ENCODE peak calls at places on chromosomes 16 and 17, in six cellular contexts. L is NCI-H2171, F is fibroblast of lung, B is activated T-cell treated with anti-CD3 and anti-CD28 coated beads for 1 hour, I is nephron progenitor cell, H is amniotic stem cell. Y is an unnamed sample.
A peak's percentile ranks its signal among the peaks of the same experiment; 100 is the strongest.

GRCh38 chr17:72661093-72661944 is 431.2 kb downstream of the SLC39A11 start:
- DNase-seq in H (no peak), I (no peak), B (no peak), F (peak; percentile 51), L (peak; percentile 22), Y (no peak)

GRCh38 chr17:82350182-82351030 is 8.6 kb upstream of the TEX19 start:
- DNase-seq in F (no peak), I (no peak), H (no peak), B (no peak), L (no peak), Y (peak; percentile 53)

GRCh38 chr17:48569676-48570324 is 8.3 kb downstream of the HOXB4 start:
- DNase-seq in H (no peak), I (no peak), B (no peak), F (peak; percentile 39), L (no peak), Y (no peak)

GRCh38 chr16:10949424-10949970 is 5.1 kb downstream of the CLEC16A start:
- DNase-seq in H (no peak), L (no peak), F (peak; percentile 39), I (peak; percentile 21), B (no peak), Y (peak; percentile 83)

GRCh38 chr16:90031186-90031930 is 12.1 kb upstream of the DBNDD1 start:
- DNase-seq in B (no peak), L (no peak), I (no peak), F (no peak), H (no peak), Y (no peak)

GRCh38 chr17:47810200-47810821 is 11.3 kb downstream of the OSBPL7 start:
- DNase-seq in B (no peak), F (peak; percentile 92), I (peak; percentile 41), L (no peak), H (peak; percentile 64), Y (peak; percentile 87)

GRCh38 chr16:78628526-78628925 is 529.1 kb downstream of the WWOX start:
- DNase-seq in I (no peak), B (no peak), F (peak; percentile 66), H (no peak), L (no peak), Y (no peak)

GRCh38 chr17:77594416-77595209 is 363.9 kb upstream of the TNRC6C start:
- DNase-seq in F (no peak), B (no peak), H (no peak), I (no peak), L (no peak), Y (no peak)

GRCh38 chr16:31438414-31438813 is 4.2 kb downstream of the ZNF843 start:
- DNase-seq in F (no peak), I (no peak), H (no peak), L (no peak), B (no peak), Y (no peak)

GRCh38 chr17:64418506-64419339 is 28.1 kb upstream of the PECAM1 start:
- DNase-seq in F (peak; percentile 54), H (peak; percentile 44), I (no peak), L (peak; percentile 50), B (no peak), Y (no peak)

GRCh38 chr16:4691666-4692412 is 1.5 kb upstream of the NUDT16L1 start:
- DNase-seq in H (no peak), F (no peak), B (no peak), L (no peak), I (no peak), Y (no peak)

GRCh38 chr17:35376245-35376644 is 2.8 kb upstream of the SLFN11 start:
- DNase-seq in I (no peak), F (no peak), B (no peak), L (no peak), H (no peak), Y (no peak)

GRCh38 chr17:29589524-29590260 is at the start of gene GIT1:
- DNase-seq in H (peak; percentile 76), F (peak; percentile 79), B (peak; percentile 77), L (peak; percentile 78), I (peak; percentile 89), Y (peak; percentile 94)

GRCh38 chr17:4436846-4437245 is 3.1 kb downstream of the SPNS3 start:
- DNase-seq in F (no peak), L (no peak), H (no peak), B (no peak), I (no peak), Y (no peak)

GRCh38 chr16:67459066-67459857 is 21.7 kb downstream of the ATP6V0D1 start:
- DNase-seq in H (no peak), I (peak; percentile 69), L (no peak), B (no peak), F (no peak), Y (no peak)

GRCh38 chr16:77961811-77962210 is 60.5 kb upstream of the CLEC3A start:
- DNase-seq in F (peak; percentile 79), B (no peak), L (no peak), I (no peak), H (no peak), Y (no peak)

GRCh38 chr17:5237541-5238016 is 2.9 kb upstream of the SCIMP start:
- DNase-seq in H (no peak), F (peak; percentile 30), B (no peak), L (no peak), I (peak; percentile 45), Y (peak; percentile 53)

GRCh38 chr17:42879596-42879985 is 21.0 kb upstream of the G6PC1 start:
- DNase-seq in L (no peak), F (peak; percentile 49), B (no peak), I (no peak), H (no peak), Y (no peak)

GRCh38 chr16:72873853-72874252 is 174.1 kb downstream of the ZFHX3 start:
- DNase-seq in B (no peak), I (no peak), H (no peak), F (no peak), L (no peak), Y (no peak)

GRCh38 chr17:2302740-2303277 is 776 bp downstream of the SMG6 start:
- DNase-seq in B (no peak), F (no peak), L (no peak), H (no peak), I (no peak), Y (no peak)

GRCh38 chr16:89103156-89103555 is 9.5 kb downstream of the ACSF3 start:
- DNase-seq in I (no peak), L (no peak), B (no peak), H (no peak), F (no peak), Y (no peak)

GRCh38 chr16:10940501-10941079 is 1.7 kb downstream of the DEXI start:
- DNase-seq in I (no peak), H (no peak), F (no peak), B (no peak), L (no peak), Y (no peak)

GRCh38 chr16:70588565-70588964 is 57.8 kb upstream of the IL34 start:
- DNase-seq in L (no peak), I (no peak), B (no peak), H (no peak), F (peak; percentile 38), Y (no peak)

GRCh38 chr17:32569171-32570080 is 82.6 kb downstream of the CDK5R1 start:
- DNase-seq in I (no peak), H (no peak), F (no peak), B (no peak), L (no peak), Y (no peak)

GRCh38 chr17:78041401-78042179 is 83.1 kb downstream of the TNRC6C start:
- DNase-seq in H (no peak), F (peak; percentile 16), I (no peak), L (no peak), B (no peak), Y (no peak)

GRCh38 chr16:72991211-72991610 is 56.7 kb downstream of the ZFHX3 start:
- DNase-seq in L (no peak), F (peak; percentile 43), I (no peak), H (no peak), B (no peak), Y (no peak)

GRCh38 chr17:34257299-34257985 is 2.4 kb downstream of the CCL2 start:
- DNase-seq in F (peak; percentile 69), L (no peak), B (no peak), H (no peak), I (no peak), Y (no peak)

GRCh38 chr16:56749806-56750491 is 20.0 kb downstream of the NUP93 start:
- DNase-seq in I (no peak), L (no peak), F (peak; percentile 46), B (no peak), H (no peak), Y (no peak)

Y was measured in Peyer's patch.